ENCODE peak calls at places on chromosome 1, in nine cellular contexts. C is HCT116, D is hepatocyte, I is left ventricle myocardium inferior, F is nephron progenitor cell, U is dorsolateral prefrontal cortex, Y is tibial artery, H is psoas muscle, J is GM20000. W is an unnamed sample.

GRCh38 chr1:60657926-60658325 is 424.4 kb upstream of the NFIA start:
- DNase-seq in C (no peak), H (no peak), I (no peak), J (no peak), U (no peak), F (no peak), D (no peak), Y (no peak), W (no peak)

GRCh38 chr1:77545970-77546369 is 136.5 kb downstream of the ZZZ3 start:
- DNase-seq in Y (no peak), F (no peak), U (no peak), C (no peak), H (no peak), D (no peak), I (no peak), J (no peak), W (no peak)

GRCh38 chr1:109621402-109622101 is 1.9 kb downstream of the AMPD2 start:
- DNase-seq in C (no peak), F (no peak), H (no peak), I (no peak), D (no peak), J (peak), U (no peak), Y (no peak), W (no peak)

GRCh38 chr1:25765910-25766645 is 33.9 kb upstream of the SELENON start:
- DNase-seq in C (no peak), J (no peak), U (no peak), H (no peak), I (no peak), Y (no peak), D (no peak), F (no peak), W (no peak)

GRCh38 chr1:8536521-8536920 is 218.6 kb downstream of the SLC45A1 start:
- DNase-seq in I (no peak), F (no peak), J (no peak), D (no peak), U (no peak), Y (no peak), C (no peak), H (no peak), W (no peak)

GRCh38 chr1:1287288-1288110 is 7.3 kb downstream of the SCNN1D start:
- DNase-seq in I (no peak), H (peak), F (no peak), C (no peak), J (no peak), D (no peak), Y (no peak), U (no peak), W (peak)

GRCh38 chr1:246815693-246816270 is 91.6 kb downstream of the SCCPDH start:
- DNase-seq in C (no peak), D (no peak), H (no peak), I (no peak), J (peak), U (no peak), F (no peak), Y (no peak), W (no peak)

GRCh38 chr1:47482783-47483182 is 44.9 kb downstream of the FOXD2 start:
- DNase-seq in Y (no peak), F (no peak), I (no peak), C (no peak), D (no peak), U (no peak), J (no peak), H (no peak), W (no peak)

GRCh38 chr1:234755449-234755863 is 145.5 kb upstream of the IRF2BP2 start:
- DNase-seq in U (peak), D (peak), Y (peak), H (peak), I (peak), F (no peak), J (no peak), C (no peak), W (no peak)

GRCh38 chr1:71948561-71948960 is 333.8 kb downstream of the NEGR1 start:
- DNase-seq in I (no peak), C (no peak), J (no peak), U (no peak), F (no peak), H (no peak), Y (no peak), D (no peak), W (no peak)

GRCh38 chr1:23651069-23651808 is 40.4 kb upstream of the RPL11 start:
- DNase-seq in I (peak), Y (peak), C (no peak), F (no peak), U (no peak), D (no peak), J (no peak), H (peak), W (no peak)

GRCh38 chr1:32972814-32973428 is 8.3 kb upstream of the RNF19B start:
- DNase-seq in H (peak), C (no peak), D (peak), I (peak), U (peak), J (peak), F (peak), Y (peak), W (peak)

GRCh38 chr1:10211805-10212405 is 1.5 kb downstream of the KIF1B start:
- DNase-seq in J (no peak), D (peak), F (no peak), Y (no peak), U (no peak), I (no peak), C (no peak), H (peak), W (no peak)

GRCh38 chr1:54571803-54572202 is 23.8 kb downstream of the ACOT11 start:
- DNase-seq in Y (no peak), H (no peak), J (no peak), F (peak), U (no peak), D (no peak), I (no peak), C (no peak), W (no peak)

GRCh38 chr1:14090531-14090930 is 390.5 kb downstream of the PRDM2 start:
- DNase-seq in F (no peak), D (no peak), C (no peak), J (no peak), Y (no peak), U (no peak), I (no peak), H (no peak), W (no peak)

GRCh38 chr1:106747791-106748190 is 308.7 kb upstream of the PRMT6 start:
- DNase-seq in I (no peak), F (no peak), Y (no peak), J (no peak), U (no peak), H (no peak), C (no peak), D (no peak), W (no peak)

GRCh38 chr1:200294241-200294640 is 115.6 kb downstream of the ZNF281 start:
- DNase-seq in C (no peak), J (no peak), D (no peak), Y (no peak), U (no peak), F (no peak), I (no peak), H (no peak), W (no peak)

GRCh38 chr1:218384576-218384975 is 39.4 kb downstream of the TGFB2 start:
- DNase-seq in J (no peak), D (no peak), Y (no peak), F (no peak), U (no peak), H (no peak), C (no peak), I (no peak), W (no peak)

GRCh38 chr1:193538004-193538355 is 351.6 kb upstream of the B3GALT2 start:
- DNase-seq in C (no peak), J (no peak), U (no peak), D (no peak), F (no peak), I (no peak), Y (no peak), H (no peak), W (no peak)

GRCh38 chr1:228348708-228349467 is 57.7 kb downstream of the TRIM11 start:
- DNase-seq in F (no peak), C (no peak), I (peak), Y (peak), D (no peak), U (peak), H (no peak), J (no peak), W (no peak)

GRCh38 chr1:204363335-204364114 is 3.8 kb upstream of the PLEKHA6 start:
- DNase-seq in F (peak), H (peak), C (peak), D (peak), I (peak), J (peak), Y (peak), U (peak), W (peak)

GRCh38 chr1:174397261-174397660 is 50.5 kb upstream of the GPR52 start:
- DNase-seq in I (no peak), C (no peak), J (no peak), Y (no peak), U (no peak), H (no peak), F (no peak), D (no peak), W (no peak)

DNA sequence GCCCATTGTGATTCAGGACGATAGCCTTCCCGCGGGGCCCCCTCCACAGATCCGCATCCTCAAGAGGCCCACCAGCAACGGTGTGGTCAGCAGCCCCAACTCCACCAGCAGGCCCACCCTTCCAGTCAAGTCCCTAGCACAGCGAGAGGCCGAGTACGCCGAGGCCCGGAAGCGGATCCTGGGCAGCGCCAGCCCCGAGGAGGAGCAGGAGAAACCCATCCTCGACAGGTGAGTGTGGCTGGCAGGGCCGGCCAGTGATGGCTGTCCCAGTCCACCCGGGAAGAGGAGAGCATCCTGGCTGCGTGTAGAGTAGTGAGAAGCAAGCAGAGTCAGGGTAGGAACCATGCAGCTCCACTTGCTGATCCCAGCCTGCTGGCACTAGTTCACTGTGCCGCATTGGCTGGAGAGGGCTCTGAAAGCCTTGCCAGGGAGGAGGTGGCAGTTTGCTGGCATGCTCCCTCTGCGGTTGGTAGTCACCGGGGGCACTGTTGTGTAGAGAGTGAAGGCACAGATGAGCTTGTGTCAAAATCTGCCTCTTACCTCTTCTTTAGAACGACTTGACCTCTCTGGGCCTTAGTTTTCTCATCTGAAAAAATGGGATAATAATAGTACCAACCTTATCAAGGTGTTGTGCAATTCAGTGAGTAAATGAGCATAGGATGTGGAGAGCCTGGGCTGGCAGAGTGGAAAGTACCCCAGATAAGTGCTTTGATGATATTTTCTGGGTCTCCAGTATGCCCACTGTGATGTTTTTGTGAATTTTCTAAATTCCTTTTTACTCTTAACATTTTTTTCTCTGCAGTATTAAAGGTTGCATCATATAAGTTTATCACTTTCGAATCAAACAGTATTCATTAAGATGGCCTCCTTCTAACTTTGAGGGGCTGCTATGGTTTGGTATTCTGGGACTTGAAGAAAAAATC is 26.5 kb downstream of the SZRD1 start:
- DNase-seq in D (no peak), C (no peak), H (no peak), Y (no peak), I (no peak), F (no peak), J (no peak), U (peak), W (no peak)
- TF ChIP-seq CTCF in D (no peak), C (no peak), H (no peak), Y (no peak), I (no peak), F (no peak), J (no peak), U (no peak), W (no peak)

GRCh38 chr1:4594286-4594991 is 60.0 kb upstream of the AJAP1 start:
- DNase-seq in J (no peak), C (no peak), D (peak), H (no peak), F (no peak), U (no peak), I (no peak), Y (no peak), W (no peak)
- TF ChIP-seq CTCF in J (no peak), C (no peak), D (peak), H (no peak), F (no peak), U (no peak), I (no peak), Y (no peak), W (no peak)

GRCh38 chr1:209377995-209378394 is 205.5 kb upstream of the CAMK1G start:
- DNase-seq in I (no peak), H (no peak), J (no peak), C (no peak), D (no peak), Y (no peak), U (no peak), F (no peak), W (no peak)

GRCh38 chr1:209376774-209377173 is 206.7 kb upstream of the CAMK1G start:
- DNase-seq in I (no peak), H (no peak), F (no peak), C (no peak), J (no peak), Y (no peak), D (no peak), U (no peak), W (no peak)

GRCh38 chr1:209375097-209375496 is 208.4 kb upstream of the CAMK1G start:
- DNase-seq in I (no peak), J (no peak), Y (no peak), C (no peak), F (no peak), U (no peak), H (no peak), D (no peak), W (no peak)

GRCh38 chr1:209380396-209380795 is 203.1 kb upstream of the CAMK1G start:
- DNase-seq in H (no peak), Y (no peak), J (no peak), U (no peak), D (no peak), F (no peak), I (no peak), C (no peak), W (no peak)

GRCh38 chr1:209375681-209376360 is 207.7 kb upstream of the CAMK1G start:
- DNase-seq in D (no peak), C (no peak), F (no peak), Y (no peak), U (no peak), I (no peak), J (no peak), H (no peak), W (no peak)
- TF ChIP-seq CTCF in D (no peak), C (no peak), F (no peak), Y (no peak), U (no peak), I (no peak), J (no peak), H (no peak), W (no peak)

DNA sequence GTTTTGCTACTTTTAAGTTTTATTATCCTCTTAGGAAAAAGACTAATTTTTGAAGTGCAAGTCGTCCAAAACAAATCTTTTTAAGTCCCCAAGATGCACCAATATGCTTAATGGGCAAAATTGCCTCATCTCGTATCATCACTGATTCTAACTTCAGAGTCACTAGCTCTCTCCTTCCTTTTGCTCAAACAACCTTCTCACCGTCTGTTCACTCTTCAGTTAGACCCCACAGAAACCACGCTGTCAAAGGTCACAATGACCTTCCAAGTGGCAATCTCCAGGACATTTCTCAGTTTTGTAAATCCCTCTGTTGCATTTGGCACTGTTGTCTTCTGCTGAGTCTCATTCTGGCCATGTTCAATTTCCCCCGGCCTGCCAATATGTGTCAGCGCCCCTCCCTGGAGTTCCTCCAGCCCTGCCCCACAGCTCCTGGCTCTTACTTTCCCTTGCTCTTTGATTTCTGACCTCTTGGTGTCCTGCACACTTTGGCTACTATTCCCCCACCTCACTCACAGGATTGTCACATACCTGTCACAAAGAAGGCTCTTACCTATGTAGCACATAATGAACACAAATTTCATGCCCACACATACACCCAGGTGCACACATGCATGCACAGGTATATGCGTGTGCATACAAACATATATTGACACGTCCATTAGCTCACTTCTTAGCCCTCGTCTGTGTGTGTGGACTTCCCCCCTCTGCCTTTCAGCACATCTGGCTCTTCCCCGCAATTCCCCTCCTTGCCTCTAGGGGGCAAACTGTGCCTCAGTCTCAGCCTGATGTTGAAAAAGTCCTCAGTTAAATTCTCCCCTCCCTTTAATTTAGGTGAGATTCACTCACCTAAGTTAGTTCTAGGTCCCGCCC is 354.0 kb upstream of the DUSP10 start:
- DNase-seq in Y (peak), H (no peak), U (no peak), C (peak), I (peak), D (peak), F (peak), J (peak), W (peak)
- TF ChIP-seq CTCF in Y (peak), H (peak), U (peak), C (peak), I (peak), D (peak), F (peak), J (peak), W (peak)

DNA sequence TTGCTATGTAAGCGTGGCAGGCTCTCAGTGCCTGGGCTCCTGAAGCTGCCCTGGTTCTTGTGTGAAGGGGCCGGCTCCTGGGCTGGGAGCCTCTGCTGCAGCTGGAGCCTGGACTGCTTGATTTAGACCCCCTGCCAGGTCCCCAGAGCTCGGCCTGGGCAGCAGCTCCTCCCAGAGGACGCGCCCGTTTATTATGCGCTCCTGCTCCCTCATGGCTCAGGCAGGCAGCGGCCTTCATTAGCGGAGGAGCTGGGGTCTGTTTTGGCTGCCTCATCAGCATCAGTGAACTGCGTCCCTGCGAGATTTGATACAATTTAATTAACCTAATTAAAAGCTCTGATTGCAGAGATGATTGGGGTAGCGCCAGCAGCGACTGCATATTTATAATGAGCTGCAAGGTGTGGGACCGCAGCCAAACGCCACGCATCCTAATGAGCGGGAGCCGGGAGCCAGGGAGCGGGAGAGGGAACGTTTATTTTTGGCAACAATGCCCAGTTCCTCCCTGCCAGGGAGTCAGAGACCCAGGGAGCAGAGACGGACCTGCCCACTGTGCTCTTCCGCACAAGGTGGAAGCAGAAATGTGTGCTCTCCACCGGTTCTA is 16.6 kb downstream of the UTP11 start:
- DNase-seq in C (no peak), I (no peak), Y (no peak), F (peak), J (peak), D (peak), H (peak), U (no peak), W (peak)
- TF ChIP-seq CTCF in C (no peak), I (no peak), Y (no peak), F (no peak), J (no peak), D (no peak), H (no peak), U (no peak), W (no peak)

W was measured in glutamatergic neuron.